ENCODE peak calls at places on chromosomes 11 and 22, in ten cellular contexts. J, E, N, P, Z, Y, D, S, Q and X are unnamed samples.
A peak's percentile ranks its signal among the peaks of the same experiment; 100 is the strongest.

GRCh38 chr22:18152519-18152918 is 2.5 kb downstream of the USP18 start:
- DNase-seq in Y (no peak), N (no peak), D (peak; percentile 26), Z (no peak), E (no peak), S (no peak), P (no peak), J (no peak), Q (no peak), X (no peak)

GRCh38 chr11:45857834-45858492 is 10.7 kb downstream of the CRY2 start:
- DNase-seq in N (peak; percentile 51), D (no peak), Q (no peak), Z (no peak), J (no peak), Y (no peak), P (no peak), E (no peak), S (peak; percentile 71), X (no peak)

GRCh38 chr22:19876314-19876940 is 21.8 kb upstream of the GNB1L start:
- DNase-seq in Q (no peak), E (no peak), D (no peak), S (no peak), Z (no peak), P (no peak), N (peak; percentile 6), Y (no peak), J (peak; percentile 59), X (no peak)

GRCh38 chr11:114026355-114026754 is 33.2 kb upstream of the ZBTB16 start:
- DNase-seq in E (peak; percentile 21), Y (no peak), D (no peak), P (no peak), S (no peak), Z (no peak), J (no peak), Q (peak; percentile 66), N (no peak), X (no peak)

GRCh38 chr22:24071686-24072085 is 60.6 kb downstream of the CABIN1 start:
- DNase-seq in Y (no peak), E (no peak), D (peak; percentile 28), J (no peak), N (no peak), Z (no peak), Q (no peak), P (no peak), S (no peak), X (no peak)

GRCh38 chr11:133833101-133833898 is 12.0 kb downstream of the SPATA19 start:
- DNase-seq in S (no peak), Q (no peak), E (no peak), D (peak; percentile 66), P (no peak), J (peak; percentile 72), N (no peak), Z (no peak), Y (no peak), X (no peak)

GRCh38 chr11:50298182-50298988 is 265.7 kb downstream of the OR4C45 start:
- DNase-seq in Q (no peak), E (no peak), P (no peak), D (no peak), Z (no peak), Y (no peak), N (peak; percentile 21), J (no peak), S (no peak), X (no peak)

GRCh38 chr11:32029721-32030120 is 61.2 kb upstream of the RCN1 start:
- DNase-seq in Z (no peak), Y (no peak), E (no peak), S (no peak), P (no peak), J (no peak), D (no peak), N (no peak), Q (no peak), X (no peak)

GRCh38 chr11:2572491-2573239 is 127.1 kb downstream of the KCNQ1OT1 start:
- DNase-seq in N (peak; percentile 11), E (no peak), S (no peak), J (peak; percentile 65), Y (peak; percentile 3), Q (no peak), P (no peak), D (no peak), Z (no peak), X (no peak)

GRCh38 chr11:76748931-76749330 is 34.2 kb upstream of the TSKU start:
- DNase-seq in S (no peak), Y (no peak), E (no peak), J (no peak), D (no peak), P (no peak), Z (no peak), Q (no peak), N (no peak), X (no peak)

GRCh38 chr11:75197512-75198277 is 42.9 kb upstream of the TPBGL start:
- DNase-seq in J (no peak), E (no peak), D (no peak), Z (no peak), S (no peak), P (no peak), Y (no peak), N (no peak), Q (no peak), X (no peak)

GRCh38 chr11:17386331-17387084 is 2.0 kb downstream of the KCNJ11 start:
- DNase-seq in E (peak; percentile 69), N (peak; percentile 65), D (no peak), S (peak; percentile 79), J (peak; percentile 78), Y (no peak), Z (peak; percentile 65), Q (peak; percentile 69), P (peak; percentile 63), X (peak; percentile 26)

GRCh38 chr11:2517386-2518064 is 72.7 kb downstream of the KCNQ1 start:
- DNase-seq in N (peak; percentile 8), Q (peak; percentile 0), D (peak; percentile 67), Y (no peak), P (peak; percentile 5), J (peak; percentile 44), E (no peak), S (peak; percentile 8), Z (no peak), X (no peak)

GRCh38 chr22:29877620-29878019 is 5.4 kb upstream of the MTMR3 start:
- DNase-seq in J (no peak), D (no peak), E (no peak), Q (no peak), Y (no peak), P (no peak), N (no peak), S (no peak), Z (no peak), X (no peak)

DNA sequence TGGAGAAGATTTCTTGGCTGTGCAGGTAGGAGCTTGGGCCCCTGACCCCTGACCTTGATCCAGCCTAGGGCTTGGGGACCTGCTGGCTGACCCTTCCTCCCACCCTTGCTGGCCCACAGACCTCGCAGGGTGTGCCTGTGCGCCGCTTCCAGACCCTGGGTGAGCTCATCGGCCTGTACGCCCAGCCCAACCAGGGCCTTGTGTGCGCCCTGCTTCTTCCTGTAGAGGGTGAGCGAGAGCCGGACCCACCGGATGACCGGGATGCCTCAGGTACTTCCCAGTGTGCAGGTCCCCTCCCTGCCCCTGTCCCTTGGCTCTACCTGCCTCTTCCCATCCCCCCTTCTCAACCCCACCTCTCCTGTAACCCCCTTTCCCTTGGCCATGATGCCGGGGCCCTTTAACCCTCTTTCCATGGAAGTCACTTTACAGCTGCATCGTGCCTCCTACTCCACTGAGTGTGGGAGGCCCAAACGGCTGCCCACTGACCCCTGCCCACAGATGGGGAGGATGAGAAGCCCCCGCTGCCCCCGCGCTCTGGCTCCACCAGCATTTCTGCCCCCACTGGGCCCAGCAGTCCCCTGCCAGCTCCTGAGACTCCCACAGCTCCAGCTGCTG is 3.8 kb downstream of the INPPL1 start:
- DNase-seq in Z (no peak), S (peak; percentile 13), J (peak; percentile 70), D (peak; percentile 65), E (no peak), P (no peak), Y (no peak), Q (no peak), N (no peak), X (no peak)
- TF ChIP-seq CTCF in Z (no peak), S (no peak), J (no peak), D (no peak), E (no peak), P (no peak), Y (no peak), Q (peak; percentile 8), N (peak; percentile 23), X (no peak)

GRCh38 chr11:69986421-69987229 is 91.5 kb upstream of the ANO1 start:
- DNase-seq in J (peak; percentile 16), S (no peak), N (peak; percentile 25), Q (no peak), E (no peak), P (no peak), Z (no peak), D (no peak), Y (no peak), X (no peak)

GRCh38 chr11:69983897-69984438 is 94.1 kb upstream of the ANO1 start:
- DNase-seq in E (no peak), J (peak; percentile 41), D (no peak), S (no peak), Z (no peak), N (no peak), P (no peak), Y (no peak), Q (no peak), X (no peak)

GRCh38 chr11:69984457-69985261 is 93.5 kb upstream of the ANO1 start:
- DNase-seq in E (no peak), D (no peak), Z (no peak), J (peak; percentile 50), S (no peak), Y (no peak), Q (peak; percentile 59), P (no peak), N (no peak), X (no peak)

GRCh38 chr11:69985331-69985653 is 92.8 kb upstream of the ANO1 start:
- DNase-seq in S (no peak), Q (no peak), J (no peak), N (no peak), Y (no peak), E (no peak), D (no peak), P (no peak), Z (no peak), X (no peak)

GRCh38 chr11:69985654-69986420 is 92.3 kb upstream of the ANO1 start:
- DNase-seq in Z (no peak), D (no peak), Y (no peak), E (no peak), Q (peak; percentile 64), S (no peak), J (peak; percentile 51), N (no peak), P (no peak), X (no peak)
- H3K27ac ChIP-seq in Z (no peak overlapping the region), D (peak overlapping the region; percentile 76), Y (no peak overlapping the region), E (no peak overlapping the region), Q (no peak overlapping the region), S (no peak overlapping the region), J (no peak overlapping the region), N (peak overlapping the region; percentile 76), P (peak overlapping the region; percentile 43), X (no peak overlapping the region)

GRCh38 chr11:9120659-9121350 is 29.4 kb upstream of the SCUBE2 start:
- DNase-seq in S (no peak), N (no peak), D (no peak), Q (peak; percentile 77), J (no peak), P (no peak), Y (no peak), Z (peak; percentile 39), E (no peak), X (no peak)
- TF ChIP-seq CTCF in S (no peak), N (peak; percentile 24), D (no peak), Q (peak; percentile 77), J (no peak), P (peak; percentile 5), Y (no peak), Z (peak; percentile 21), E (peak; percentile 45), X (no peak)

GRCh38 chr11:65418681-65419459 is 3.7 kb upstream of the NEAT1 start:
- DNase-seq in S (peak; percentile 92), P (peak; percentile 97), Y (peak; percentile 56), Q (peak; percentile 84), J (peak; percentile 99), Z (peak; percentile 94), N (peak; percentile 99), E (peak; percentile 98), D (peak; percentile 99), X (peak; percentile 90)
- H3K27ac ChIP-seq in S (peak overlapping the region; percentile 99), P (peak overlapping the region; percentile 100), Y (peak overlapping the region; percentile 99), Q (peak overlapping the region; percentile 88), J (peak overlapping the region; percentile 100), Z (peak overlapping the region; percentile 100), N (peak overlapping the region; percentile 100), E (peak overlapping the region; percentile 97), D (peak overlapping the region; percentile 99), X (peak overlapping the region; percentile 100)